ENCODE peak calls at places on chromosomes 11 and 22, in five cellular contexts. E, X, K, D and Q are unnamed samples.

GRCh38 chr11:132523929-132524328 is 1008.4 kb downstream of the OPCML start:
- DNase-seq in E (no peak), X (no peak), D (no peak), K (no peak), Q (no peak)

GRCh38 chr11:63574856-63575602 is 11.8 kb upstream of the PLAAT2 start:
- DNase-seq in D (peak; percentile 50), X (no peak), E (no peak), K (no peak), Q (no peak)

GRCh38 chr11:27933992-27934829 is 173.7 kb downstream of the KIF18A start:
- DNase-seq in E (no peak), X (no peak), D (no peak), K (no peak), Q (peak; percentile 100)

GRCh38 chr11:72568861-72569260 is 105.4 kb downstream of the PDE2A start:
- DNase-seq in K (no peak), X (no peak), D (no peak), E (no peak), Q (no peak)

GRCh38 chr11:36153581-36153980 is 135.6 kb downstream of the COMMD9 start:
- DNase-seq in E (no peak), D (no peak), K (no peak), X (no peak), Q (no peak)

GRCh38 chr22:17807571-17808410 is 33.5 kb upstream of the BID start:
- DNase-seq in K (no peak), X (no peak), D (no peak), E (peak; percentile 89), Q (peak; percentile 16)

GRCh38 chr11:80993561-80993960 is 1552.7 kb upstream of the TENM4 start:
- DNase-seq in K (no peak), E (no peak), D (no peak), X (no peak), Q (peak; percentile 14)

GRCh38 chr11:130908061-130908460 is 8.2 kb downstream of the SNX19 start:
- DNase-seq in E (no peak), X (no peak), D (no peak), K (no peak), Q (no peak)

GRCh38 chr22:38751422-38752346 is 4.1 kb downstream of the SUN2 start:
- DNase-seq in X (no peak), E (peak; percentile 87), D (peak; percentile 72), K (no peak), Q (no peak)

GRCh38 chr22:32752868-32753520 is 48.5 kb upstream of the TIMP3 start:
- DNase-seq in K (no peak), X (no peak), D (no peak), E (no peak), Q (peak; percentile 75)

GRCh38 chr11:75663808-75664207 is 5.0 kb downstream of the MAP6 start:
- DNase-seq in E (no peak), X (no peak), K (no peak), D (no peak), Q (no peak)

GRCh38 chr11:117456027-117456720 is 128.5 kb downstream of the CEP164 start:
- DNase-seq in X (no peak), D (no peak), K (no peak), E (no peak), Q (no peak)

GRCh38 chr22:44930016-44930710 is 79.6 kb downstream of the PHF21B start:
- DNase-seq in E (peak; percentile 54), D (no peak), K (no peak), X (no peak), Q (no peak)

GRCh38 chr11:117121176-117121575 is 22.9 kb upstream of the PAFAH1B2 start:
- DNase-seq in X (no peak), D (no peak), E (no peak), K (no peak), Q (no peak)

GRCh38 chr11:75351541-75352416 is at the start of gene ARRB1:
- DNase-seq in E (peak; percentile 89), X (no peak), K (peak; percentile 64), D (peak; percentile 89), Q (peak; percentile 41)

GRCh38 chr11:9231848-9232177 is 33.3 kb downstream of the DENND5A start:
- DNase-seq in D (no peak), X (no peak), K (no peak), E (no peak), Q (peak; percentile 70)

GRCh38 chr11:57786436-57786835 is 24.8 kb downstream of the CTNND1 start:
- DNase-seq in K (no peak), E (no peak), X (no peak), D (no peak), Q (peak; percentile 52)

GRCh38 chr11:69958308-69958707 is 119.8 kb upstream of the ANO1 start:
- DNase-seq in X (no peak), D (no peak), E (no peak), K (no peak), Q (peak; percentile 89)

GRCh38 chr11:67301313-67301921 is 1.9 kb upstream of the SSH3 start:
- DNase-seq in E (peak; percentile 81), D (peak; percentile 50), X (no peak), K (no peak), Q (no peak)

GRCh38 chr11:122463530-122463929 is 192.0 kb upstream of the UBASH3B start:
- DNase-seq in E (no peak), D (no peak), X (no peak), K (no peak), Q (no peak)

GRCh38 chr11:70483077-70483861 is 84.9 kb downstream of the CTTN start:
- DNase-seq in D (no peak), X (no peak), E (peak; percentile 78), K (peak; percentile 54), Q (peak; percentile 78)

GRCh38 chr11:85672111-85672875 is 7.4 kb upstream of the CREBZF start:
- DNase-seq in X (no peak), E (no peak), K (no peak), D (no peak), Q (no peak)

GRCh38 chr11:64960719-64961118 is 11.2 kb downstream of the MAJIN start:
- DNase-seq in X (no peak), E (no peak), K (no peak), D (no peak), Q (no peak)

GRCh38 chr11:115193931-115194797 is 310.1 kb downstream of the CADM1 start:
- DNase-seq in D (no peak), X (no peak), E (no peak), K (no peak), Q (peak; percentile 26)

GRCh38 chr11:12824281-12825041 is 150.2 kb downstream of the TEAD1 start:
- DNase-seq in D (peak; percentile 48), E (no peak), X (peak; percentile 46), K (no peak), Q (no peak)

GRCh38 chr11:62054484-62055121 is 69.2 kb upstream of the INCENP start:
- DNase-seq in D (peak; percentile 57), X (peak; percentile 44), K (no peak), E (no peak), Q (no peak)

GRCh38 chr22:41524809-41525449 is 19.3 kb downstream of the POLR3H start:
- DNase-seq in K (no peak), E (peak; percentile 81), D (no peak), X (no peak), Q (no peak)

GRCh38 chr11:131486100-131486499 is 115.7 kb downstream of the NTM start:
- DNase-seq in E (no peak), X (no peak), K (no peak), D (no peak), Q (peak; percentile 11)

GRCh38 chr11:79062814-79063762 is 377.7 kb downstream of the TENM4 start:
- DNase-seq in D (no peak), E (no peak), X (no peak), K (peak; percentile 56), Q (no peak)

GRCh38 chr11:27234961-27235360 is 128.1 kb downstream of the CCDC34 start:
- DNase-seq in D (no peak), K (no peak), E (no peak), X (no peak), Q (peak; percentile 53)

GRCh38 chr11:47979378-47980092 is 824 bp upstream of the PTPRJ start:
- DNase-seq in E (peak; percentile 15), D (no peak), X (no peak), K (no peak), Q (no peak)

GRCh38 chr11:76167590-76167989 is 38.7 kb downstream of the WNT11 start:
- DNase-seq in E (no peak), K (no peak), D (no peak), X (no peak), Q (no peak)

GRCh38 chr11:72745511-72745910 is 6.7 kb downstream of the ARAP1 start:
- DNase-seq in K (no peak), X (no peak), E (peak; percentile 32), D (no peak), Q (no peak)

GRCh38 chr11:72012897-72013721 is 14.4 kb downstream of the IL18BP start:
- DNase-seq in D (no peak), X (no peak), E (peak; percentile 85), K (no peak), Q (peak; percentile 91)

GRCh38 chr22:41873391-41873790 is 40.5 kb downstream of the SREBF2 start:
- DNase-seq in X (no peak), K (no peak), E (no peak), D (no peak), Q (no peak)

GRCh38 chr22:23686416-23687024 is 4.3 kb upstream of the RGL4 start:
- DNase-seq in D (no peak), E (no peak), X (no peak), K (no peak), Q (no peak)

GRCh38 chr11:45671246-45672171 is 6.1 kb upstream of the CHST1 start:
- DNase-seq in D (no peak), K (no peak), E (peak; percentile 69), X (no peak), Q (no peak)